ENCODE peak calls at places on chromosomes 5 and 9, in eight cellular contexts. M, G, S, C, F, Q, K and O are unnamed samples.

GRCh38 chr9:6215562-6215961 is at the start of gene IL33:
- DNase-seq in Q (peak), M (no peak), C (no peak), S (no peak), F (peak), G (no peak), K (no peak), O (no peak)

GRCh38 chr9:34715639-34716215 is 5.8 kb upstream of the CCL21 start:
- DNase-seq in F (no peak), S (no peak), Q (no peak), G (no peak), C (no peak), M (no peak), K (no peak), O (no peak)

GRCh38 chr5:88948746-88949600 is 66.0 kb upstream of the MEF2C start:
- DNase-seq in M (no peak), G (no peak), Q (no peak), C (no peak), S (no peak), F (no peak), K (no peak), O (no peak)

GRCh38 chr5:98769256-98770157 is 4.0 kb upstream of the RGMB start:
- DNase-seq in S (peak), G (no peak), K (no peak), F (peak), Q (peak), M (no peak), C (no peak), O (no peak)

GRCh38 chr5:926416-927171 is 33.9 kb downstream of the TRIP13 start:
- DNase-seq in S (no peak), K (no peak), F (no peak), M (no peak), C (peak), Q (peak), G (no peak), O (no peak)

GRCh38 chr9:129317179-129318011 is 139.3 kb upstream of the IER5L start:
- DNase-seq in Q (peak), S (peak), F (peak), C (no peak), G (no peak), M (no peak), K (no peak), O (no peak)

GRCh38 chr5:84086517-84086916 is 298.2 kb downstream of the EDIL3 start:
- DNase-seq in S (peak), K (no peak), C (no peak), F (no peak), Q (peak), G (no peak), M (no peak), O (no peak)

GRCh38 chr9:99592834-99593584 is 228.7 kb upstream of the NR4A3 start:
- DNase-seq in F (no peak), Q (no peak), K (no peak), C (no peak), S (no peak), M (no peak), G (no peak), O (no peak)

GRCh38 chr9:131598121-131598520 is 52.8 kb downstream of the PRRT1B start:
- DNase-seq in M (no peak), F (peak), K (no peak), C (no peak), G (no peak), Q (no peak), S (no peak), O (no peak)